ENCODE peak calls at places on chromosome 20, in five cellular contexts. Q, X, T, A and U are unnamed samples. For H3K27me3, the result is how much of the 10 kb centered on the place peaks cover.

GRCh38 chr20:43579861-43580793 is 10.6 kb upstream of the IFT52 start:
- DNase-seq in Q (peak), X (no peak), A (no peak), T (no peak), U (no peak)

GRCh38 chr20:51128198-51128597 is 105.3 kb upstream of the KCNG1 start:
- DNase-seq in Q (no peak), X (no peak), A (no peak), T (no peak), U (no peak)

GRCh38 chr20:57180954-57181353 is 85.5 kb downstream of the BMP7 start:
- DNase-seq in T (no peak), A (no peak), Q (no peak), X (no peak), U (peak)

GRCh38 chr20:57329608-57330221 is at the start of gene SPO11:
- DNase-seq in X (no peak), T (peak), Q (peak), A (no peak), U (peak)

GRCh38 chr20:25341716-25342680 is 48.6 kb downstream of the ABHD12 start:
- DNase-seq in T (no peak), A (no peak), Q (no peak), X (no peak), U (peak)

GRCh38 chr20:36856691-36857635 is 19.0 kb upstream of the TLDC2 start:
- DNase-seq in Q (no peak), A (peak), X (no peak), T (no peak), U (no peak)

GRCh38 chr20:42572320-42573016 is 617.2 kb downstream of the PTPRT start:
- DNase-seq in A (no peak), T (no peak), Q (no peak), X (no peak), U (no peak)

GRCh38 chr20:48910360-48910781 is 11.1 kb upstream of the ARFGEF2 start:
- DNase-seq in X (no peak), T (no peak), A (no peak), Q (no peak), U (no peak)

GRCh38 chr20:32244150-32244823 is 33.2 kb upstream of the KIF3B start:
- DNase-seq in X (no peak), T (no peak), Q (no peak), A (no peak), U (no peak)

GRCh38 chr20:57439432-57439831 is 48.2 kb downstream of the RBM38 start:
- DNase-seq in T (no peak), Q (no peak), X (peak), A (peak), U (peak)

GRCh38 chr20:16607364-16608264 is 34.4 kb upstream of the KIF16B start:
- DNase-seq in Q (no peak), T (no peak), X (no peak), A (no peak), U (no peak)

DNA sequence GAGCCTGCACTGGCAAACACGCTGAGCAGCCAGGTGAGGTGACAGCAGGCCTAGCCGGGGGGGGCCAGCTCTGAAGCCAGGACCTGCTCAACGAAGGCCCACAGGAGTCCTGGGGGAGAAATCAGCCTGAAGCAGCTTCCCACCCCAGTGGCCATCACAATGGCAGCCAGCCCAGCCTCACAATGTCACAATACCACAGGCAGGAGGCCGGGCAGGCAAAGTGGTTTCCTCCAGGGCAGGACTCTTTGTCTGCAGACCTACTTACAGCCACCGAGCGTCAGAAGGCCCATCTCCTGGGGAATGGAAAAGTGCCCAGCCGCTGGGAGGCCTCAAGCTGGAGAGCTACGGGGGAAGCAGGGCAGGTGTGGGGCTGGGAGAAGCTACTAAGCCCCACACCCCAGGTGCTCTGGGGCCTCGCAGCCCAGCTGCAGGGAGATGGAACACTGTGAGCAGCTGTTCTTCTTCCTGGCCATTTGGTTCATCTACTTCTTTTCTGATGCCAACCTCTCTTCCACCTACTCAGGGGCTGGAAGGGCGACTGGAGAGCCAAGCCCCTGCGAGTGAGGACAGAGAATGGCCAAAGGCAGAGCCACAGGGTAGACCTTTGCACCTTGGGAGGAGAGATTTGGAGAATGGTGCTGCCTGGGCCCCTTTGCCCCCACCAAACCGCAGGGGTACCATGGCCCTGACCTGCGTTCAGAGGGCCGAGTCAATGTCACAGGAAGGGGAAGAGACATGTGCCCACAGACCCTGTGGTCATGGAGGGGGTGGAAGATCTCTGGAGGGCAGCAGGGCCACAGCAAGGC is 22.3 kb upstream of the AVP start:
- DNase-seq in Q (no peak), T (no peak), X (no peak), A (no peak), U (peak)
- H3K4me3 ChIP-seq in Q (no peak), T (no peak), X (no peak), A (no peak), U (no peak)

DNA sequence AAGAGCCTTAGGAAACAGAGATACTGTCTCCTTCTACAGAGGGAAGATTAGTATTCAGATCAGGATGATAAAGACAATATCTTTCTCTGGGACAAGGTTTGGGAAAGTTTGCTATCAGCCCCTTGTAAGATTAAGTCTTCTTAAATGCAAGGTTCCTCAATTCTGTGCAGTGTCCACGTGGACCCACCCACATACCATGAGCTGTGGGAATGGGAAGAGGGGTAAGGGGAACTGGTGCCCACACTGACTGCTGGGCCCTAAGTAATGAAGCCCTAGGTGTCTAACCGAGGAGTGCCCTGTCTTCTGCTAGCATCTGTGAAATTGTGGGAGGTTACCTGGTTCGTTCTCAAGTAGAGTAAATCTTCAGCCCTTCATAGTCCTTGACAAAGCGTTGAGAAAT is 5.8 kb upstream of the SSTR4 start:
- DNase-seq in A (peak), X (no peak), Q (no peak), T (no peak), U (no peak)
- H3K27me3 ChIP-seq in A (under half), X (under half), Q (under half), T (under half), U (under half)

GRCh38 chr20:19760371-19760721 is 2.3 kb downstream of the RIN2 start:
- DNase-seq in A (no peak), X (no peak), T (peak), Q (no peak), U (no peak)

GRCh38 chr20:19756756-19757486 is 1.1 kb upstream of the RIN2 start:
- DNase-seq in A (no peak), Q (no peak), T (no peak), X (no peak), U (no peak)

GRCh38 chr20:19758888-19759331 is 852 bp downstream of the RIN2 start:
- DNase-seq in T (peak), Q (no peak), A (peak), X (peak), U (peak)

GRCh38 chr20:19757973-19758887 is at the start of gene RIN2:
- DNase-seq in A (peak), X (peak), T (peak), Q (no peak), U (peak)

GRCh38 chr20:19757487-19757972 is 528 bp upstream of the RIN2 start:
- DNase-seq in X (peak), A (peak), T (peak), Q (no peak), U (peak)
- H3K4me3 ChIP-seq in X (peak), A (peak), T (peak), Q (no peak), U (peak)

GRCh38 chr20:21453676-21454075 is 56.4 kb upstream of the NKX2-4 start:
- DNase-seq in Q (no peak), A (no peak), T (no peak), X (no peak), U (no peak)
- H3K27me3 ChIP-seq in Q (under half), A (under half), T (under half), X (under half), U (under half)